ENCODE peak calls at places on chromosomes 5 and 9, in five cellular contexts. N is IMR-90, V is tibial nerve, I is psoas muscle, Y is spleen. P is an unnamed sample. For H3K4me1, the result is how much of the 10 kb centered on the place peaks cover.

GRCh38 chr9:128702949-128703615 is 779 bp downstream of the PKN3 start:
- DNase-seq in N (no peak), V (no peak), I (peak), Y (peak), P (no peak)

GRCh38 chr9:133158695-133159094 is 5.0 kb downstream of the GBGT1 start:
- DNase-seq in N (no peak), V (no peak), I (no peak), Y (peak), P (no peak)

GRCh38 chr5:109347252-109347888 is 62.4 kb downstream of the PJA2 start:
- DNase-seq in N (no peak), V (no peak), I (no peak), Y (no peak), P (no peak)

GRCh38 chr5:60634054-60634453 is 65.9 kb downstream of the DEPDC1B start:
- DNase-seq in N (no peak), V (no peak), I (no peak), Y (no peak), P (no peak)

GRCh38 chr9:129750010-129750409 is 2.8 kb downstream of the PTGES start:
- DNase-seq in N (no peak), V (no peak), I (no peak), Y (no peak), P (peak)

GRCh38 chr9:121841771-121842611 is 190.6 kb downstream of the DAB2IP start:
- DNase-seq in N (peak), V (no peak), I (no peak), Y (no peak), P (no peak)

GRCh38 chr5:26948921-26949320 is 89.5 kb downstream of the CDH9 start:
- DNase-seq in N (no peak), V (no peak), I (no peak), Y (no peak), P (no peak)

GRCh38 chr5:76016258-76016657 is 66.9 kb upstream of the SV2C start:
- DNase-seq in N (no peak), V (no peak), I (no peak), Y (no peak), P (no peak)

GRCh38 chr5:96657068-96657467 is 5.1 kb upstream of the CAST start:
- DNase-seq in N (peak), V (no peak), I (peak), Y (no peak), P (peak)

GRCh38 chr9:34996905-34997279 is 7.3 kb downstream of the DNAJB5 start:
- DNase-seq in N (no peak), V (no peak), I (no peak), Y (no peak), P (no peak)

GRCh38 chr5:55600086-55600485 is 65.3 kb upstream of the PLPP1 start:
- DNase-seq in N (no peak), V (no peak), I (no peak), Y (no peak), P (no peak)

GRCh38 chr9:114061292-114061691 is 16.8 kb downstream of the AMBP start:
- DNase-seq in N (no peak), V (no peak), I (no peak), Y (peak), P (no peak)

GRCh38 chr5:79712741-79713140 is 23.1 kb downstream of the CMYA5 start:
- DNase-seq in N (no peak), V (no peak), I (no peak), Y (no peak), P (no peak)

GRCh38 chr9:35820076-35820475 is 5.2 kb upstream of the HINT2 start:
- DNase-seq in N (peak), V (no peak), I (no peak), Y (no peak), P (no peak)

GRCh38 chr5:50702615-50703325 is 36.3 kb downstream of the PARP8 start:
- DNase-seq in N (no peak), V (no peak), I (no peak), Y (no peak), P (no peak)

GRCh38 chr5:155727512-155728145 is 599.3 kb upstream of the SGCD start:
- DNase-seq in N (no peak), V (no peak), I (no peak), Y (peak), P (no peak)

GRCh38 chr5:138701678-138702077 is 51.5 kb upstream of the CTNNA1 start:
- DNase-seq in N (no peak), V (no peak), I (no peak), Y (no peak), P (no peak)

GRCh38 chr9:71353723-71354122 is 232.3 kb upstream of the TRPM3 start:
- DNase-seq in N (peak), V (no peak), I (no peak), Y (no peak), P (peak)

GRCh38 chr5:38598994-38599611 is 42.7 kb upstream of the LIFR start:
- DNase-seq in N (peak), V (no peak), I (no peak), Y (no peak), P (peak)

GRCh38 chr5:135883026-135883425 is 12.6 kb downstream of the IL9 start:
- DNase-seq in N (no peak), V (no peak), I (no peak), Y (no peak), P (no peak)

GRCh38 chr5:14364576-14365472 is 216.8 kb upstream of the OTULINL start:
- DNase-seq in N (no peak), V (no peak), I (no peak), Y (no peak), P (peak)

GRCh38 chr5:98585661-98586310 is 187.7 kb upstream of the RGMB start:
- DNase-seq in N (peak), V (no peak), I (no peak), Y (no peak), P (no peak)

GRCh38 chr5:17817946-17818345 is 183.7 kb downstream of the TAF11L14 start:
- DNase-seq in N (peak), V (no peak), I (no peak), Y (no peak), P (no peak)

GRCh38 chr5:148904440-148904839 is 78.0 kb downstream of the ADRB2 start:
- DNase-seq in N (no peak), V (no peak), I (peak), Y (no peak), P (no peak)

GRCh38 chr9:33374634-33375237 is 27.6 kb downstream of the AQP7 start:
- DNase-seq in N (peak), V (peak), I (peak), Y (peak), P (peak)

GRCh38 chr5:143495823-143496275 is 92.4 kb upstream of the NR3C1 start:
- DNase-seq in N (peak), V (no peak), I (no peak), Y (no peak), P (peak)

GRCh38 chr9:21461377-21461776 is 20.7 kb downstream of the IFNE start:
- DNase-seq in N (no peak), V (no peak), I (no peak), Y (no peak), P (no peak)

GRCh38 chr9:21969011-21969935 is 24.9 kb downstream of the CDKN2A start:
- DNase-seq in N (no peak), V (no peak), I (no peak), Y (no peak), P (no peak)

GRCh38 chr5:164204338-164204946 is 699.0 kb downstream of the MAT2B start:
- DNase-seq in N (peak), V (no peak), I (no peak), Y (no peak), P (peak)

GRCh38 chr9:2704504-2704903 is 12.8 kb upstream of the KCNV2 start:
- DNase-seq in N (no peak), V (no peak), I (no peak), Y (no peak), P (no peak)

GRCh38 chr5:111367081-111367480 is 142.9 kb downstream of the CAMK4 start:
- DNase-seq in N (no peak), V (no peak), I (no peak), Y (no peak), P (peak)

GRCh38 chr5:3218916-3219650 is 376.5 kb upstream of the IRX1 start:
- DNase-seq in N (no peak), V (no peak), I (no peak), Y (peak), P (no peak)

GRCh38 chr5:10489810-10490426 is 48.2 kb downstream of the ROPN1L start:
- DNase-seq in N (peak), V (no peak), I (no peak), Y (peak), P (no peak)

GRCh38 chr5:56279979-56280378 is 46.8 kb upstream of the ANKRD55 start:
- DNase-seq in N (peak), V (no peak), I (no peak), Y (no peak), P (no peak)

GRCh38 chr9:68678430-68678829 is 26.6 kb upstream of the PIP5K1B start:
- DNase-seq in N (peak), V (no peak), I (no peak), Y (no peak), P (no peak)

GRCh38 chr5:150460781-150461180 is 11.2 kb upstream of the RPS14 start:
- DNase-seq in N (no peak), V (no peak), I (no peak), Y (no peak), P (no peak)

GRCh38 chr9:34084562-34084961 is 35.9 kb upstream of the UBAP2 start:
- DNase-seq in N (no peak), V (peak), I (no peak), Y (no peak), P (no peak)

GRCh38 chr9:9412241-9412640 is 1200.6 kb downstream of the PTPRD start:
- DNase-seq in N (no peak), V (no peak), I (no peak), Y (no peak), P (no peak)

GRCh38 chr5:56059854-56060253 is 65.1 kb upstream of the IL6ST start:
- DNase-seq in N (no peak), V (no peak), I (no peak), Y (no peak), P (no peak)

GRCh38 chr5:72955143-72955767 is 586 bp upstream of the FCHO2 start:
- DNase-seq in N (no peak), V (peak), I (peak), Y (no peak), P (no peak)

GRCh38 chr5:72955768-72956323 is at the start of gene FCHO2:
- DNase-seq in N (peak), V (peak), I (peak), Y (peak), P (peak)

GRCh38 chr5:72956324-72957140 is 691 bp downstream of the FCHO2 start:
- DNase-seq in N (peak), V (no peak), I (peak), Y (peak), P (peak)

GRCh38 chr5:72951850-72952468 is 3.9 kb upstream of the FCHO2 start:
- DNase-seq in N (peak), V (no peak), I (no peak), Y (no peak), P (peak)

GRCh38 chr5:72954389-72954788 is 1.5 kb upstream of the FCHO2 start:
- DNase-seq in N (no peak), V (no peak), I (no peak), Y (no peak), P (no peak)
- H3K4me1 ChIP-seq in N (under half), V (under half), I (under half), Y (under half), P (under half)

DNA sequence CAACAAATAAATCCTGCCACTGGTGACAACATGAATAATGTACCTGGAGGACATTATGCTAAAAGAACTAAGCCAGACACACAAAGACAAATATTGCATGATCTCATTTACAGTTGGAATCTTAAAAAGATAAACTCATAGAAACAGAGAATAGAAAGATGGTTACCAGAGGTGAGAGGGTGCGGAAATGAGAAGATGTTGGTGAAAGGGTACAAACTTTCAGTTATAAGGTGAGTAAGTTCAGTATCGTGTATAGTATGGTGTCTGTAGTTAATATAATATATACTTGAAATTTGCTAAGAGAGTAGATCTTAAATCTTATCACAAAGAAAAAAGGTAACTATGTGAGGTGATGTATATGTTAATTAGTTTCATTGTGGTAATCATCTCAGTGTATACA is 63.3 kb downstream of the PRRC1 start:
- DNase-seq in N (no peak), V (no peak), I (no peak), Y (no peak), P (no peak)
- TF ChIP-seq CTCF in N (no peak), V (no peak), I (no peak), Y (no peak), P (no peak)

GRCh38 chr9:99146574-99146973 is 41.7 kb downstream of the TGFBR1 start:
- DNase-seq in N (no peak), V (no peak), I (no peak), Y (no peak), P (no peak)
- H3K27ac ChIP-seq in N (no peak), V (no peak), I (no peak), Y (no peak), P (no peak)

DNA sequence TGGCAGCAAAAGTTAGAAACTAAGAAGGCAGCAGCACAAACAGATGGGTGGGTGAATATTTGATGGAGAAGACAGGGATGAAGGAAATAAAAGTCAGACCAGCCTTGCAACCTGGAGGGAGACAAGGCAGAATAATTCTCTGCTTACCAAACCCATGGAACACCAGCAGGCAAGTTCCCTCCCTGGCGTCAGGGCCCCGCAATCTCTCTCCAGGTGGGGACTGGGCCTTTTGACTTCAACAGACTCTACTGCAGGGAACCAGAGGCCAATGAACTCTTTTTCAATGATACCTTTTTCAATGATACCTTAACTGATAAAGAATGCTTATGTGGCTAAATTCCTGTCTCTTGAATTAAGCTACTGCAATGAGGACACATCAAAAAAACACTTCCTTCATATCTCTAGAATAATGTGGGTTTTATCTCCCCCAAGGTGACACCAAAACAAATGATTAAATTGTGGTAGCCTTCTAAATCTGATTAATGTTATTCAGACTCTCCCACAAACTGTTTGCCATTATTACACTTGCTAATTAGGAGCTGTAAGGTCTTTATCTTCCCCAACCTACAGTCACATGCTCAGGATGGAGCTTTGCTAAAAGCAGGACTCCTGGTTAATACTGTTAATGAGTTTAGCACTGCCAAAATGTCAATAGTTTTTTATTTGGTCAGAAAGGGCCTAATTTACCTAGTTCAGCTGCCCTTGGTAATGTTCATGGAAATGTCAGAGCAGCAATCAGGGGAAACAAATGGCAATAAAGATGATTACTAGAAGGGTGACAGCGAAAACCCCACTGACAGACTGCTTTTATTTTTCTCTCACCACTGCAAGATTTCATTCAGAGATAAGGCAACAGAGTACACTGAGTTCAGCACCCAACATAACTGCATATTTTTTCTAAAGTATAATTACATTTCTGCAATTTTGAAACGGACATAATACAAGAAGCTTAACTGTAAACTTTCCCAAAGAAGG is 165.5 kb downstream of the TSSK1B start:
- DNase-seq in N (no peak), V (no peak), I (no peak), Y (no peak), P (no peak)
- H3K4me1 ChIP-seq in N (under half), V (under half), I (under half), Y (under half), P (half or more)

GRCh38 chr9:105188746-105189145 is 55.7 kb upstream of the SLC44A1 start:
- DNase-seq in N (no peak), V (no peak), I (no peak), Y (no peak), P (no peak)
- TF ChIP-seq CTCF in N (no peak), V (no peak), I (peak), Y (no peak), P (peak)

GRCh38 chr9:95666096-95666784 is 149.5 kb upstream of the PTCH1 start:
- DNase-seq in N (no peak), V (peak), I (no peak), Y (no peak), P (no peak)

GRCh38 chr9:95666785-95667155 is 150.0 kb upstream of the PTCH1 start:
- DNase-seq in N (no peak), V (no peak), I (no peak), Y (no peak), P (no peak)

GRCh38 chr9:95670122-95670521 is 153.4 kb upstream of the PTCH1 start:
- DNase-seq in N (no peak), V (peak), I (no peak), Y (no peak), P (no peak)

GRCh38 chr9:95667789-95668188 is 151.0 kb upstream of the PTCH1 start:
- DNase-seq in N (no peak), V (no peak), I (no peak), Y (no peak), P (no peak)

DNA sequence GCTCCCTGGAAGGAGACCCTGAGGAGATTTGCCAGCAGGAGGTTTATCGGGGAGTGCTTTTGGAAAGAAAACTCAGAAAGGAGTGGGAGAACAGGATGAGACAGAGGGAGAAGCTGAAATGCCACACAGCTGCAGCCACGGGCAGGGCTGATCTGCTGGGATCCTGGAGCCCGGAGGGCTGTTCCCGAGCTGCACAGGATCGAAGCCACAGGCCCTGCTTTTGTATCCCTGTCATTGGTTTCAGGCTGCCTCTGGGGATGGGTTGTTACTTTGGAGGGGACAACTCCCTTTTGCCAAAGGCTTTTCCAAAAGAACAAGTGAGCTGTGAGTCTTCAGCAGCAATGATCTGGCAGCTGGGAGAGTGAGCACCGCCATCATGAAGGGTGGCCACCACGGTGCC is 152.5 kb upstream of the PTCH1 start:
- DNase-seq in N (no peak), V (no peak), I (no peak), Y (no peak), P (no peak)
- H3K27ac ChIP-seq in N (no peak), V (peak), I (no peak), Y (no peak), P (no peak)

GRCh38 chr9:125635888-125636287 is 71.1 kb downstream of the MAPKAP1 start:
- DNase-seq in N (no peak), V (no peak), I (no peak), Y (no peak), P (no peak)
- H3K4me1 ChIP-seq in N (under half), V (under half), I (under half), Y (half or more), P (under half)

GRCh38 chr5:21654-22233 is 70.2 kb upstream of the PLEKHG4B start:
- DNase-seq in N (peak), V (no peak), I (no peak), Y (no peak), P (no peak)
- TF ChIP-seq CTCF in N (peak), V (no peak), I (no peak), Y (no peak), P (peak)

GRCh38 chr9:29999645-30000044 is 2384.8 kb upstream of the ACO1 start:
- DNase-seq in N (no peak), V (no peak), I (no peak), Y (no peak), P (no peak)
- H3K27ac ChIP-seq in N (no peak), V (no peak), I (no peak), Y (no peak), P (no peak)

GRCh38 chr9:134636142-134636507 is 5.5 kb upstream of the COL5A1 start:
- DNase-seq in N (no peak), V (no peak), I (no peak), Y (peak), P (no peak)

GRCh38 chr9:134637241-134637640 is 4.4 kb upstream of the COL5A1 start:
- DNase-seq in N (no peak), V (no peak), I (no peak), Y (peak), P (no peak)

GRCh38 chr9:134638503-134639090 is 3.0 kb upstream of the COL5A1 start:
- DNase-seq in N (no peak), V (no peak), I (peak), Y (no peak), P (no peak)

GRCh38 chr9:134639994-134640393 is 1.6 kb upstream of the COL5A1 start:
- DNase-seq in N (no peak), V (no peak), I (no peak), Y (no peak), P (no peak)

DNA sequence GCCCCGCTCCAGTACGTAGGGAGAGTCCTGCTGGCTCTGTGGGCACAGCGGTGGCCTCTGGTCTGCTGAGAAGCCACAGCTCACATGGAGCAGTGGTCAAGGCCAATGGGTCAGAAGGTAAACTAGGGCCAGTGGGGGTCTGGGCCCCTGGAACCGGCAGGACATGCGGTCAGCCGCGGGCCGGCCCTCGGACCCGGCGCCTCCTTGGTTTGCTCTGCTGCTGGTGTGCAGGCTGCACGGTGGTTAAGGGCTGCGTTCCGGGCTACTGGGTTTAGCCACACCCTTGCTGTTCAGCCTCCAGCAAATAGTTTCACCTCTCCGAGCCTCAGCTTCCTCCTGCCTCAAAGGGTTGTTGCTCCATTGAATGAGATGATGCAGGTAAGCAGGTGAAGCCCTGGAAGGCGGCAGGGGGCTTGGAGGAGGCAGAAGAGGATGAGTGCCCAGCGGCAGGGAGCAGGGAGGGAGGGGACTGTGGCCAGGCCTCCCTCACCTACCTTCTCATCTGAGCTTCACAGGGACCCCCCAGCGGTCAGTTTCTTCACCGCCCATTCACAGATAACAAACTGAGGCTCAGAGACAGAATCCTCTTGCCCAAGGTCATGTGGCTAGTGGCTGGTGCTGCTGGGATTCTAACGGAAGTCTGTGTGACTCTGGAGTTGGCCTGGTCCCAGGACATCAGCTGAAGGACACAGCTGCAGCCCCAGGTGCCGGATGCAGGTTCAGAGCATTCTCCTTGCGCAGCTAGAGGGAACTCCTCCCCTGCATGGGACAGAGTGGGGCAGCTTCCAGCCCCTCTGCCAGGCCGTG is 3.7 kb upstream of the COL5A1 start:
- DNase-seq in N (no peak), V (no peak), I (no peak), Y (no peak), P (no peak)
- H3K4me1 ChIP-seq in N (under half), V (under half), I (under half), Y (under half), P (under half)

P was measured in foreskin keratinocyte.